ENCODE peak calls at places on chromosomes 5 and 9, in four cellular contexts. K is K562, T is GM12878, P is HepG2. U is an unnamed sample.
A peak's percentile ranks its signal among the peaks of the same experiment; 100 is the strongest.

GRCh38 chr9:106622148-106622547 is 240.8 kb upstream of the ZNF462 start:
- DNase-seq in K (no peak), T (no peak), P (no peak), U (no peak)

GRCh38 chr9:134221273-134222017 is 57.1 kb upstream of the RNU6ATAC start:
- DNase-seq in K (no peak), T (no peak), P (no peak), U (no peak)

GRCh38 chr9:30243467-30243866 is 2141.0 kb upstream of the ACO1 start:
- DNase-seq in K (no peak), T (no peak), P (no peak), U (no peak)

GRCh38 chr5:114358329-114358728 is 3.5 kb upstream of the KCNN2 start:
- DNase-seq in K (no peak), T (no peak), P (no peak), U (no peak)

GRCh38 chr5:122311888-122312669 is at the start of gene SNCAIP:
- DNase-seq in K (peak; percentile 14), T (no peak), P (no peak), U (peak; percentile 57)

GRCh38 chr5:167072225-167072624 is 1219.2 kb upstream of the WWC1 start:
- DNase-seq in K (no peak), T (no peak), P (no peak), U (no peak)

GRCh38 chr5:56052735-56053134 is 58.0 kb upstream of the IL6ST start:
- DNase-seq in K (no peak), T (no peak), P (peak; percentile 49), U (no peak)

GRCh38 chr5:124841829-124842712 is 95.6 kb upstream of the ZNF608 start:
- DNase-seq in K (no peak), T (no peak), P (no peak), U (no peak)

GRCh38 chr5:142313693-142314092 is 11.1 kb downstream of the SPRY4 start:
- DNase-seq in K (no peak), T (no peak), P (no peak), U (no peak)

GRCh38 chr5:160188151-160188967 is 40.9 kb upstream of the FABP6 start:
- DNase-seq in K (peak; percentile 69), T (no peak), P (no peak), U (no peak)

GRCh38 chr5:63854076-63854475 is 108.2 kb downstream of the HTR1A start:
- DNase-seq in K (no peak), T (no peak), P (no peak), U (no peak)

GRCh38 chr5:126269511-126269910 is 153.7 kb upstream of the GRAMD2B start:
- DNase-seq in K (no peak), T (no peak), P (no peak), U (no peak)

GRCh38 chr9:133135193-133135745 is 14.2 kb upstream of the RALGDS start:
- DNase-seq in K (no peak), T (no peak), P (no peak), U (no peak)

GRCh38 chr9:4430492-4431261 is 59.6 kb upstream of the SLC1A1 start:
- DNase-seq in K (no peak), T (no peak), P (no peak), U (no peak)

GRCh38 chr9:136482046-136482792 is 621 bp downstream of the SEC16A start:
- DNase-seq in K (no peak), T (no peak), P (no peak), U (no peak)

GRCh38 chr5:59123595-59124561 is 541.0 kb downstream of the RAB3C start:
- DNase-seq in K (no peak), T (peak; percentile 52), P (no peak), U (no peak)

GRCh38 chr5:176570044-176570443 is 20.9 kb downstream of the CDHR2 start:
- DNase-seq in K (no peak), T (no peak), P (no peak), U (no peak)

GRCh38 chr5:67493676-67494075 is 297.1 kb upstream of the CD180 start:
- DNase-seq in K (no peak), T (no peak), P (peak; percentile 55), U (peak; percentile 38)

GRCh38 chr9:124218438-124219289 is 39.1 kb upstream of the NEK6 start:
- DNase-seq in K (no peak), T (peak; percentile 92), P (peak; percentile 30), U (no peak)

GRCh38 chr9:14189578-14189977 is 124.4 kb downstream of the NFIB start:
- DNase-seq in K (no peak), T (no peak), P (no peak), U (no peak)

GRCh38 chr5:116576043-116576713 is 1.6 kb upstream of the SEMA6A start:
- DNase-seq in K (peak; percentile 83), T (no peak), P (peak; percentile 24), U (peak; percentile 87)

GRCh38 chr9:14967450-14968321 is 57.5 kb upstream of the FREM1 start:
- DNase-seq in K (no peak), T (no peak), P (peak; percentile 66), U (no peak)

GRCh38 chr5:84549054-84549453 is 164.4 kb upstream of the EDIL3 start:
- DNase-seq in K (no peak), T (no peak), P (no peak), U (no peak)

GRCh38 chr9:84969084-84969483 is 299.6 kb downstream of the NTRK2 start:
- DNase-seq in K (no peak), T (no peak), P (no peak), U (no peak)

GRCh38 chr5:11797132-11797531 is 107.1 kb downstream of the CTNND2 start:
- DNase-seq in K (no peak), T (no peak), P (no peak), U (no peak)

GRCh38 chr9:6049798-6050197 is 34.4 kb upstream of the RANBP6 start:
- DNase-seq in K (peak; percentile 21), T (peak; percentile 48), P (peak; percentile 30), U (peak; percentile 6)

GRCh38 chr5:68329554-68329953 is 114.0 kb downstream of the PIK3R1 start:
- DNase-seq in K (no peak), T (no peak), P (no peak), U (no peak)

GRCh38 chr9:127424669-127424986 is 446 bp downstream of the ZNF79 start:
- DNase-seq in K (no peak), T (no peak), P (no peak), U (no peak)

DNA sequence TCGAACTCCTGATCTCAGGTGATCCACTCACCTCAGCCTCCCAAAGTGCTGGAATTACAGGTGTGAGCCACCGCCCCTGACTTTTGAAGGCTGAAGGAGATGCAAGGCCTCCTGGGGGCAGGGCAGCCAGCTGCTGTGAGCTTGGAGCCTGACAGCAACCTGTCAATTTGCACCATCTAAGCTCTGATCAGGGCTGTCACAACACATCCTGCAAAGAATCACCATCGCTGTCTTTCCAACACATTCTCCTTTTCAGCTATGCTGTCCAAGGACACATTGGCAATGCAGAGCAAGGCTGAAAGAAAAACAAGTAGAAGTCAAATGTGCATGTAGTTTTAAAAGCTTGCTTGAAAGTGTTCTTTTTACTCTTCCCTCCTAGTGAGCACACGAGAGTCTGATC is 54.6 kb downstream of the GNA14 start:
- DNase-seq in K (no peak), T (no peak), P (no peak), U (no peak)
- TF ChIP-seq FOXK2 in K (no peak), T (no peak), P (no peak), U (no peak)

GRCh38 chr5:6317133-6317532 is 61.2 kb downstream of the MED10 start:
- DNase-seq in K (no peak), T (no peak), P (no peak), U (no peak)
- TF ChIP-seq FOXK2 in K (no peak), T (no peak), P (no peak), U (no peak)

DNA sequence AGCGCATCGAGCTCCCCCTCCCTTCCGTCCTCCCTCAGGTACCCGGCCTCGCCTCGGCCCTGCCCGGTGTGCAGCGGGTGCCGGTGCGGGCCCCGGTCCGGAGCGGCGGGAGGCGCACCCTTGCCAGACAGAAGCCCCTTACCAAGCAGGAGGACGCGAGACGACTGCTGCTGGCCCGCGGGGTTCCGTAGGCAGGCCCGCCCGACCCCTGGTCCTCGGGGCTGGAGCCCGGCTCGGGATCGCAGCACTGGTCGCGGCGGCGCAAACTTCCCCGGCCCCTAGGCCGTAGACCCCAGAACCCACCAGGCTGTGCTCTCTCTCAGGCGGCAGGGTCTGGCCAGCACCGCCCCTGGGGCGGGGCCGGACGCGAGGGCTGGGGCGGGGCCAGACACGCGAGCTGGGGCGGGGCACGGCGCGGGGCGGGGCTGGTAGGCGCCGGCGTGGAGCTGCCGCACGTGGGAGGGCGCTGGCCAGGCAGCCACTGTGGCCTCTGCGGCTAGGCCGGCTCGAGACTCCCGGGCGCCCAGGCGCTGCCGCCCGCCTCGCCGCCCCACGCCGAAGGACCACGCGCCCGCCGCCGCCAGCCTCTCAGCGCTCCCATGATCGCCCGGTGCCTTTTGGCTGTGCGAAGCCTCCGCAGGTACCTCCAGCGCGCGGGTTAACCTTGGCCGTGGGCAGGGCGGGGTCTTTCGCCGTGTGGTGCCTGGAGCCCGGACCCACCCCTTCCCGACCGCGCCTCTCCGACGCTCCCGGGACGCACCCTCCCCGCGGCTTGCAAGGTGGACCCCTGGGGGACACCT is at the start of the genes NLN and SGTB:
- DNase-seq in K (peak; percentile 94), T (no peak), P (peak; percentile 63), U (peak; percentile 91)
- TF ChIP-seq FOXK2 in K (no peak), T (no peak), P (no peak), U (no peak)

GRCh38 chr5:132873119-132873929 is at the start of gene LEAP2:
- DNase-seq in K (no peak), T (no peak), P (peak; percentile 95), U (no peak)
- TF ChIP-seq FOXK2 in K (no peak), T (no peak), P (no peak), U (no peak)

DNA sequence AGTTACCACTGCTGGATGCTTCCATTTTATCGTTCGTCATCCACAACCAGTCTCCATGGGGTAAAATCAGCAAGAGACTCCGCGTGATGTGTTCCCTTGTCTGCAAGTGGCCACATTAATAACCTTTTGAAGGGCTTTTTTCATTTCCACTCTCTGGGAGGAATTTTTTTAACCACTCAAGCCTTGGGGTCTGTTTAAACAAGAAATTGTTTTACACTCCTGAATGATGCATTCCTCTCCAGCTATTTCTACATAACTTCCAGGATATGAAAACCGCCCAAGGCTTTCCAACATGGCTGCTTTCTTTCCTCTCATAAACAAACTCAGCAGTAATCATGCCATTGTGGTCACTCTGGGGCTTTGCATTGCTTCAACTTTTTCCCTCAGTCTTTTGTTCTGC is 217.2 kb upstream of the DAPK1 start:
- DNase-seq in K (no peak), T (no peak), P (no peak), U (no peak)
- TF ChIP-seq FOXK2 in K (no peak), T (no peak), P (no peak), U (no peak)

DNA sequence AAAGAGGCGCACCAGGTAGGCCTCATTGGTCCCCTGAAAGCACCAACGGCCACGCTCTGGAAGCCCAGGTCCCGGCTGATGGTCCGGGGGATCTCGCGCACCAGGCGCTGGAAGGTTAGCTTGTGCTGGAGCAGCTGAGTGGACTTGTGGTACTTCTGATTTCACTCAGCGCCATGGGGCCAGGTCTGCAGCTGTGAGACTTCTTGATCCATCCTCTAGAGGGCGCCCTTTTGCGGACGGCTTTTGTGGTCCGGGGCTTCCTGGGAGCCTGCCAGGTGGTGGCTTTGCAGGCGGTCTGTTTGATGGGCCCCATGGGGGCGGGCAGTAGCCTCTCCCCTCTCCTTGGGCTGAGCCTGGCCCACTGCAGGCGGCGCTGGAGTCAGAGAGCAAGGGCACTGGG is 10.4 kb downstream of the TAF11L12 start:
- DNase-seq in K (peak; percentile 62), T (no peak), P (no peak), U (peak; percentile 16)
- TF ChIP-seq FOXK2 in K (no peak), T (no peak), P (no peak), U (no peak)